ENCODE peak calls at places on chromosomes 2 and 18, in four cellular contexts. F, Z, V and R are unnamed samples.

GRCh38 chr2:200052627-200053026 is 97.2 kb downstream of the MAIP1 start:
- DNase-seq in F (no peak), Z (no peak), V (no peak), R (no peak)

GRCh38 chr2:176018708-176019107 is 16.6 kb upstream of the LNPK start:
- DNase-seq in F (no peak), Z (no peak), V (no peak), R (peak)

GRCh38 chr2:118738524-118739308 is 108.7 kb downstream of the EN1 start:
- DNase-seq in F (peak), Z (peak), V (no peak), R (peak)

GRCh38 chr2:108625186-108625827 is 91.0 kb downstream of the LIMS1 start:
- DNase-seq in F (no peak), Z (no peak), V (no peak), R (no peak)

GRCh38 chr2:62724886-62725711 is 19.6 kb downstream of the EHBP1 start:
- DNase-seq in F (no peak), Z (peak), V (peak), R (peak)

GRCh38 chr2:3290655-3291054 is 87.0 kb downstream of the EIPR1 start:
- DNase-seq in F (no peak), Z (no peak), V (no peak), R (no peak)

GRCh38 chr2:163187119-163187518 is 348.6 kb upstream of the KCNH7 start:
- DNase-seq in F (no peak), Z (no peak), V (no peak), R (no peak)

GRCh38 chr2:170842785-170843184 is 26.1 kb downstream of the GAD1 start:
- DNase-seq in F (no peak), Z (no peak), V (no peak), R (no peak)

GRCh38 chr2:85549826-85550225 is 10.9 kb downstream of the MAT2A start:
- DNase-seq in F (peak), Z (no peak), V (no peak), R (peak)

GRCh38 chr2:100283724-100284501 is 38.4 kb downstream of the LONRF2 start:
- DNase-seq in F (no peak), Z (no peak), V (no peak), R (no peak)

GRCh38 chr2:16235747-16236146 is 295.4 kb downstream of the MYCN start:
- DNase-seq in F (no peak), Z (no peak), V (no peak), R (peak)

GRCh38 chr2:119463990-119464389 is 32.3 kb downstream of the TMEM37 start:
- DNase-seq in F (no peak), Z (no peak), V (no peak), R (no peak)

GRCh38 chr18:23503038-23503966 is at the start of gene RMC1:
- DNase-seq in F (peak), Z (peak), V (peak), R (peak)

GRCh38 chr2:85666435-85666924 is 1.5 kb downstream of the SFTPB start:
- DNase-seq in F (no peak), Z (no peak), V (no peak), R (no peak)

GRCh38 chr2:2812648-2813047 is 481.6 kb upstream of the MYT1L start:
- DNase-seq in F (no peak), Z (no peak), V (no peak), R (no peak)

GRCh38 chr18:57353940-57354461 is 1.6 kb downstream of the ST8SIA3 start:
- DNase-seq in F (peak), Z (peak), V (peak), R (peak)

GRCh38 chr2:179837408-179837807 is 24.0 kb downstream of the ZNF385B start:
- DNase-seq in F (peak), Z (no peak), V (no peak), R (peak)

GRCh38 chr2:134934641-134935040 is 16.0 kb downstream of the CCNT2 start:
- DNase-seq in F (no peak), Z (no peak), V (no peak), R (no peak)

GRCh38 chr18:50460691-50461090 is 85.8 kb downstream of the SKA1 start:
- DNase-seq in F (no peak), Z (no peak), V (no peak), R (no peak)

GRCh38 chr2:241892299-241893137 is 23.0 kb downstream of the RTP5 start:
- DNase-seq in F (no peak), Z (no peak), V (no peak), R (peak)

GRCh38 chr2:150598383-150598782 is 110.9 kb upstream of the RND3 start:
- DNase-seq in F (no peak), Z (no peak), V (no peak), R (no peak)

GRCh38 chr2:73083886-73084792 is 12.6 kb upstream of the SFXN5 start:
- DNase-seq in F (no peak), Z (no peak), V (no peak), R (no peak)

GRCh38 chr2:119377266-119377972 is 10.6 kb downstream of the DBI start:
- DNase-seq in F (no peak), Z (no peak), V (no peak), R (no peak)

GRCh38 chr2:231803739-231804138 is 17.5 kb downstream of the COPS7B start:
- DNase-seq in F (no peak), Z (no peak), V (no peak), R (no peak)

GRCh38 chr2:30178618-30179404 is 32.0 kb downstream of the YPEL5 start:
- DNase-seq in F (peak), Z (no peak), V (no peak), R (no peak)

GRCh38 chr18:21933931-21934765 is 193.6 kb downstream of the MIB1 start:
- DNase-seq in F (no peak), Z (peak), V (no peak), R (peak)

GRCh38 chr18:13703899-13704298 is 22.5 kb downstream of the FAM210A start:
- DNase-seq in F (peak), Z (no peak), V (no peak), R (peak)

GRCh38 chr18:34884456-34884855 is 156.8 kb upstream of the MAPRE2 start:
- DNase-seq in F (no peak), Z (no peak), V (no peak), R (no peak)

GRCh38 chr18:34887881-34888580 is 153.2 kb upstream of the MAPRE2 start:
- DNase-seq in F (no peak), Z (no peak), V (no peak), R (no peak)

GRCh38 chr18:34880882-34881852 is 160.0 kb upstream of the MAPRE2 start:
- DNase-seq in F (peak), Z (no peak), V (no peak), R (no peak)

GRCh38 chr18:34890486-34891085 is 150.6 kb upstream of the MAPRE2 start:
- DNase-seq in F (no peak), Z (no peak), V (no peak), R (no peak)

GRCh38 chr18:34886162-34886561 is 155.1 kb upstream of the MAPRE2 start:
- DNase-seq in F (no peak), Z (no peak), V (no peak), R (no peak)
- H4K5ac ChIP-seq in F (no peak), Z (no peak), V (no peak), R (no peak)

GRCh38 chr2:169748316-169748715 is 14.7 kb downstream of the KLHL23 start:
- DNase-seq in F (no peak), Z (no peak), V (no peak), R (no peak)
- H4K5ac ChIP-seq in F (no peak), Z (no peak), V (no peak), R (no peak)

DNA sequence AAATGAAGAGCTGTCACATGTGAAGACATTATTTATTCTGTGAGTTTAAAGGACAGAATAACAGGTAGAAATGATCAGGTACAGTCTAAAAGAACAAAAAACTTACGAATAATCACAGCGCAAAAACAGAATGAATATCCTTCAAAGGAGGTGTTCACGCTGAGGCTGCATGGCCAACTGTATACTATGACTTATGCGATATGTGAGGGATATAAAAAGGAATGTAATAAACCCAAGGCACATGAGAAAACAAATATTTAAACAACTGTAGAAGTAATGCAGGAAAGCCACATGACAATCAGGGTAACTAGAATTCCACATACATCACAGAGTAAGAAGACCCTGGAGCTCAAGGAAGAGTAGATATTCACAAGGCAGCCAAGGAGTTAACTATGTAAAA is 81.3 kb downstream of the RTTN start:
- DNase-seq in F (no peak), Z (no peak), V (no peak), R (no peak)
- H4K5ac ChIP-seq in F (no peak), Z (no peak), V (no peak), R (no peak)

DNA sequence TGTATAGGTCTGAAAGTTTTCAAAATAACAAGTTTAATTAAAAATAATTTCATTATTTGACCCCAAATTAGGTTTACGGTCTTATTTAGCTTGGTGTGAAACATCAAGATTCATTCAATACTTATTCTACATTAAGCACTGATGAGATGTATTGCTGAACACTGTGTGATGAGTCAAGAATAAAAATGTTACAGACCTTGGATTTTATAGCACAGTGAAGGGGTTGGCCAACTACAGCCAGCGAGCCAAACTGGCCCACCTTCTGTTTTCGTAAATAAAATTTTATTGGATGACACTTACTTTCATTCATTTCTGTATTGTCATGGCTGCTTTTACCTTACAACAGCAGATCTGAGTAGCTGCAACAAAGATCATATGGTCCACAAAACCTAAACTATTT is 8.3 kb downstream of the PPP4R1 start:
- DNase-seq in F (no peak), Z (no peak), V (no peak), R (no peak)
- H4K5ac ChIP-seq in F (no peak), Z (no peak), V (no peak), R (no peak)

DNA sequence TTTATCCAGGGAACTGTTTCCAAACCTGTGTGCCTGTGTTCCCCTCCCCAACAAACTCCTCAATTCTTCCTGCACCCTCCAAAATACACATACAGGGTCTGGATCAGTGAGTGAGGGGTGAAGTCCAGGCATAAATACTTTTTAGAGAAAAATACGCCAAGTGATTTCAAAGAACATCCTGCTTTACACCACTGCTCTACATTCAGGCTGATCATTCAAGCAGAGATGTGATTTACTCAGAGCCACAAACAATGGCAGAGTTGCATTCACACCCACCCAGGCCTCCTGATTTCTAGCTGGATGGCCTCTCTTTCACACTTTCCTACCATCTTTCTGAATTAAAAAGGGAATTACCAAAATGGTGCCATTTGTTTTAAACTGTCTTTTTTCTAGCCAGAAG is 289.5 kb upstream of the SLC14A2 start:
- DNase-seq in F (no peak), Z (no peak), V (no peak), R (no peak)
- H4K5ac ChIP-seq in F (no peak), Z (no peak), V (no peak), R (no peak)